ENCODE peak calls at places on chromosomes 4 and X, in seven cellular contexts. Y, F, P, Z, U, M and S are unnamed samples.

GRCh38 chr4:108700358-108700757 is 50.0 kb downstream of the OSTC start:
- DNase-seq in Y (peak; percentile 66), F (no peak), P (no peak), Z (no peak), U (no peak), M (no peak), S (no peak)

GRCh38 chrX:140087865-140088264 is 122.5 kb upstream of the CXorf66 start:
- DNase-seq in Y (no peak), F (peak; percentile 15), P (no peak), Z (no peak), U (no peak), M (no peak), S (no peak)

GRCh38 chr4:55636622-55636999 is 513 bp upstream of the NMU start:
- DNase-seq in Y (no peak), F (no peak), P (no peak), Z (no peak), U (no peak), M (no peak), S (no peak)

GRCh38 chrX:122783918-122784317 is 400.2 kb upstream of the GRIA3 start:
- DNase-seq in Y (no peak), F (no peak), P (no peak), Z (no peak), U (no peak), M (no peak), S (no peak)

GRCh38 chr4:95165926-95166524 is 382.7 kb downstream of the UNC5C start:
- DNase-seq in Y (peak; percentile 85), F (peak; percentile 31), P (peak; percentile 37), Z (peak; percentile 57), U (no peak), M (peak; percentile 48), S (peak; percentile 35)

GRCh38 chr4:74534936-74535335 is 90.0 kb downstream of the AREG start:
- DNase-seq in Y (no peak), F (no peak), P (no peak), Z (no peak), U (no peak), M (no peak), S (no peak)

GRCh38 chr4:61200195-61200990 is at the start of gene ADGRL3:
- DNase-seq in Y (peak; percentile 48), F (peak; percentile 75), P (no peak), Z (no peak), U (no peak), M (peak; percentile 13), S (peak; percentile 5)

GRCh38 chrX:41045960-41046567 is 39.2 kb upstream of the USP9X start:
- DNase-seq in Y (peak; percentile 89), F (no peak), P (no peak), Z (no peak), U (no peak), M (no peak), S (no peak)

GRCh38 chrX:3549442-3549875 is 164.0 kb downstream of the PRKX start:
- DNase-seq in Y (peak; percentile 39), F (peak; percentile 15), P (no peak), Z (no peak), U (no peak), M (no peak), S (no peak)

GRCh38 chr4:65007841-65008439 is 598.7 kb upstream of the TECRL start:
- DNase-seq in Y (peak; percentile 51), F (peak; percentile 15), P (no peak), Z (peak; percentile 13), U (no peak), M (peak; percentile 54), S (no peak)

GRCh38 chr4:39539026-39539690 is 11.9 kb upstream of the UGDH start:
- DNase-seq in Y (peak; percentile 35), F (no peak), P (no peak), Z (no peak), U (no peak), M (no peak), S (no peak)

GRCh38 chrX:123455693-123456092 is 271.6 kb downstream of the GRIA3 start:
- DNase-seq in Y (no peak), F (no peak), P (no peak), Z (no peak), U (no peak), M (no peak), S (no peak)

GRCh38 chr4:146359771-146360170 is 145.4 kb downstream of the REELD1 start:
- DNase-seq in Y (no peak), F (no peak), P (no peak), Z (no peak), U (no peak), M (no peak), S (no peak)

GRCh38 chr4:126794363-126794762 is 838.4 kb upstream of the INTU start:
- DNase-seq in Y (peak; percentile 22), F (no peak), P (no peak), Z (no peak), U (no peak), M (peak; percentile 66), S (no peak)

GRCh38 chr4:184347251-184348239 is 126.8 kb downstream of the IRF2 start:
- DNase-seq in Y (peak; percentile 61), F (peak; percentile 8), P (peak; percentile 80), Z (no peak), U (peak; percentile 30), M (peak; percentile 69), S (peak; percentile 75)

GRCh38 chrX:119427024-119427794 is 28.1 kb downstream of the SLC25A43 start:
- DNase-seq in Y (peak; percentile 39), F (no peak), P (peak; percentile 48), Z (no peak), U (peak; percentile 28), M (no peak), S (peak; percentile 41)

GRCh38 chrX:136166221-136166855 is 19.0 kb downstream of the FHL1 start:
- DNase-seq in Y (peak; percentile 67), F (no peak), P (no peak), Z (no peak), U (no peak), M (no peak), S (no peak)

GRCh38 chr4:25884040-25884788 is 21.4 kb upstream of the SEL1L3 start:
- DNase-seq in Y (peak; percentile 51), F (no peak), P (no peak), Z (no peak), U (no peak), M (no peak), S (no peak)

GRCh38 chr4:135927651-135928050 is 1604.6 kb downstream of the PCDH18 start:
- DNase-seq in Y (no peak), F (no peak), P (no peak), Z (no peak), U (no peak), M (no peak), S (no peak)

GRCh38 chr4:133585323-133585722 is 436.2 kb downstream of the PCDH10 start:
- DNase-seq in Y (no peak), F (no peak), P (no peak), Z (no peak), U (no peak), M (no peak), S (no peak)

GRCh38 chrX:44088755-44089154 is 115.6 kb upstream of the NDP start:
- DNase-seq in Y (no peak), F (no peak), P (no peak), Z (no peak), U (no peak), M (no peak), S (no peak)

DNA sequence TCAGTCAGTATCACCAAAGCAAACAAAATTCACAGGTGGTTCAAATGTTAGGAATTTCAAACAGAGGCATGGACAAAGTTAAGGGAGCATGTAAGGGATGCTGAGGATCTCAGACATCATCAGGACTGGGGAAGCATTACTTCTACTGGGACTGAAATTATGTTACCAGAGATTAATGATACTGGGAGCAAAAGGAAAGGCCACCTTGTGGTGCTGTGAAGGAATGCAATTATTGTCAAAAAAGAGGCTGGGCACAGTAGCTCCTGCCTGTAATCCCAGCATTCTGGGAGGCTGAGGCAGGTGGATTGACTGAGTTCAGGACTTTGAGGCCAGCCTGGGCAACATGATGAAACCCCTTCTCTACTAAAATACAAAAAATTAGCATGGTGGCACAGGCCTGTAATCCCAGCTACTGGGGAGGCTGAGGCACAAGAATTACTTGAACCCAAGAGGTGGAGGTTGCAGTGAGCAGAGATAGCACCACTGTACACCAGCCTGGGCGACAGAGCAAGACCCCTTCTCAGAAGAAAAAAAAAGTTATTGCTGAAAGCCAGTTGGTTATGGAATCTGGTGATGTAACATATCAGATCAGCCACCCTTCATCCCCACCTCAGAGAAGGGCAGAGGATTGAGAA is 954.3 kb downstream of the PCDH7 start:
- DNase-seq in Y (peak; percentile 45), F (peak; percentile 4), P (no peak), Z (peak; percentile 23), U (no peak), M (peak; percentile 16), S (peak; percentile 2)
- TF ChIP-seq CTCF in Y (peak; percentile 44), F (peak; percentile 68), P (peak; percentile 10), Z (no peak), U (no peak), M (peak; percentile 45), S (peak; percentile 20)

GRCh38 chr4:103168993-103169392 is 29.1 kb downstream of the CENPE start:
- DNase-seq in Y (no peak), F (no peak), P (no peak), Z (no peak), U (no peak), M (no peak), S (no peak)
- TF ChIP-seq CTCF in Y (no peak), F (no peak), P (no peak), Z (no peak), U (no peak), M (no peak), S (no peak)

GRCh38 chr4:17094209-17094608 is 195.8 kb upstream of the LDB2 start:
- DNase-seq in Y (peak; percentile 56), F (no peak), P (no peak), Z (no peak), U (no peak), M (no peak), S (no peak)
- TF ChIP-seq CTCF in Y (no peak), F (no peak), P (no peak), Z (no peak), U (no peak), M (no peak), S (no peak)

GRCh38 chr4:80124246-80125211 is 51.5 kb upstream of the ANTXR2 start:
- DNase-seq in Y (no peak), F (no peak), P (no peak), Z (no peak), U (no peak), M (no peak), S (no peak)
- TF ChIP-seq CTCF in Y (no peak), F (no peak), P (no peak), Z (no peak), U (no peak), M (no peak), S (no peak)

DNA sequence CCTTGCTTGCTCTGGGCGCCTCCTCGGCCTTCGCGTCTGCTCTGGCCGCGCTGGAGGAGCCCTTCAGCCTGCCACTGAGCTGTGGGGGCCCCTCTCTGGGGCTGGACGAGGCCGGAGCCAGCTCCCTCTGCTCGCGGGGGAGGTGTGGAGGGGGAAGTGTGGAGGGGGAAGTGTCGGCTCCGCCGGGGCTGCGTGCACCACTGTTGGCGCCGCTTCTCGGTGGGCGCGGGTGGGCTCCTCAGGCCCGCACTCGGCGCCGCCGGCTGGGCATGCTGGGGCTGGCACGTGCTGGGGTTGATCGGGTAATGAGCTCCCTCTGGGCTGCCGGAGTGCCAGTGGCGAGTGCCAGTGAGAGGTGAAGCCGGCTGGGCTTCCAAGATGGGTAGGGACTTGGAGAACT is 116.7 kb downstream of the CPXCR1 start:
- DNase-seq in Y (no peak), F (no peak), P (peak; percentile 2), Z (no peak), U (no peak), M (no peak), S (no peak)
- TF ChIP-seq CTCF in Y (no peak), F (no peak), P (no peak), Z (no peak), U (no peak), M (no peak), S (no peak)